ENCODE peak calls at places on chromosomes 6 and 20, in eight cellular contexts. O is mucosa of descending colon; U is hepatocyte; E is H9; J is ascending aorta; Z is GM23248; Y is tibial artery; P is CD8-positive, alpha-beta memory T cell. N is an unnamed sample. For H3K9me3, the result is how much of the 10 kb centered on the place peaks cover.

GRCh38 chr6:91852232-91852631 is 1265.4 kb upstream of the MAP3K7 start:
- DNase-seq in P (no peak), J (no peak), U (no peak), Y (no peak), O (no peak), E (no peak), Z (no peak), N (no peak)

GRCh38 chr6:80523531-80523970 is 417.1 kb downstream of the BCKDHB start:
- DNase-seq in U (peak), Z (peak), O (no peak), P (no peak), J (no peak), E (peak), Y (no peak), N (no peak)

GRCh38 chr6:14458669-14459266 is 341.2 kb downstream of the CD83 start:
- DNase-seq in J (no peak), P (no peak), U (peak), Y (no peak), O (no peak), E (no peak), Z (peak), N (no peak)

GRCh38 chr20:48042628-48043027 is 257.3 kb upstream of the SULF2 start:
- DNase-seq in Z (no peak), P (no peak), Y (no peak), U (no peak), E (no peak), J (no peak), O (no peak), N (no peak)

GRCh38 chr6:105099371-105099770 is 80.4 kb downstream of the POPDC3 start:
- DNase-seq in P (no peak), Z (no peak), O (no peak), Y (no peak), J (no peak), E (no peak), U (no peak), N (no peak)

GRCh38 chr20:61765871-61766654 is 299.6 kb downstream of the TAF4 start:
- DNase-seq in J (no peak), E (peak), O (no peak), Y (peak), Z (no peak), P (no peak), U (no peak), N (no peak)

GRCh38 chr6:111576302-111576701 is 29.4 kb downstream of the TRAF3IP2 start:
- DNase-seq in Z (peak), E (no peak), O (no peak), U (no peak), J (no peak), Y (no peak), P (no peak), N (no peak)

GRCh38 chr20:36720510-36720909 is 25.4 kb downstream of the NDRG3 start:
- DNase-seq in O (no peak), Z (peak), J (no peak), E (no peak), Y (no peak), U (no peak), P (no peak), N (no peak)

GRCh38 chr20:62625516-62625915 is 16.8 kb upstream of the SLCO4A1 start:
- DNase-seq in P (no peak), O (no peak), U (no peak), Y (no peak), J (no peak), E (no peak), Z (no peak), N (no peak)

DNA sequence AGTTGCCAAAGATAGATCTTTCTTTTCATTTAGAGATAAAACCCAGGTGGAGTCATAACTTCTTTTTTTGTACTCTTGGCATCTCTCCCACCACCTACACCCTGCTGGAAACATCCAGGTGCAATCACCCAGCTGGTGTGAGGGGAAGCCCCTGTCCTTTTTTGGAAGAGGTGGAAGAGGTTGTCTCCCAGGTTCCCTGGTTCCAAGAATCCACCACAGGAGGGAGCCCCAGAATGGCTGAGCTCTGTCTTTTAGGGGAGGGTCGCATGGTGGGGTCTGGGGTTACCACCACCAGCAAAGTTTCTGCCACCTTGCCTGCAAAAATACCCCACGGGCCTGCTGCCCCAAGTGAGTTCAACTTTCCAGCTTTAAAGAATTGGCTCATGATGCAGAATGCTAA is 10.8 kb downstream of the SMOC2 start:
- DNase-seq in O (no peak), Y (no peak), P (no peak), J (no peak), U (no peak), E (peak), Z (no peak), N (no peak)
- H3K9me3 ChIP-seq in O (under half), Y (under half), P (under half), J (under half), U (under half), E (under half), Z (under half), N (under half)

GRCh38 chr6:22899446-22899845 is 330.1 kb downstream of the HDGFL1 start:
- DNase-seq in E (no peak), Y (no peak), O (no peak), Z (no peak), P (no peak), J (no peak), U (no peak), N (no peak)

GRCh38 chr6:22892452-22892851 is 323.1 kb downstream of the HDGFL1 start:
- DNase-seq in Z (peak), P (no peak), J (no peak), O (no peak), E (no peak), U (peak), Y (no peak), N (no peak)

GRCh38 chr6:22891930-22892329 is 322.6 kb downstream of the HDGFL1 start:
- DNase-seq in P (no peak), O (no peak), E (no peak), J (no peak), U (no peak), Z (no peak), Y (no peak), N (no peak)

DNA sequence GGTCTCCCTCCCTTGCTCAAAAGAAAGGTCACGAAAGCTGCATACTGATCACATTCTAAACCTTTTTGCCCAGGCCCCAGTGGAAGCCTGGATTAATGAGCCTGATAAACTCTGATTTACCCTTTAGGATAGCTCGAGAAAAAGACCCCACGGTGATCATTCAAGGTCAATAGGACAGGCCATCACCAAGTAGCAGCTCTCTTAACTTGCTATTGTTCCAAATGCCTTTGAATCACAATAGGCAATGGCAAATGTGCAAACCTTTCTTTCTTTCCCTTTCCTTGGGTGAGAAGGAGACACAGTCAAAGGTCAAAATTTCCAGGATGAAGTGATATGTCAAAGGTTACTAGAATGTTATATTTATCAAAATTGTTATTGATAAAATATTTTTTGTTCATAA is 327.4 kb downstream of the HDGFL1 start:
- DNase-seq in P (no peak), E (no peak), Z (no peak), U (no peak), O (no peak), J (no peak), Y (no peak), N (no peak)
- H3K9me3 ChIP-seq in P (under half), E (under half), Z (under half), U (under half), O (under half), J (under half), Y (under half), N (under half)

GRCh38 chr6:349491-349921 is 42.0 kb upstream of the IRF4 start:
- DNase-seq in P (no peak), O (no peak), U (no peak), Z (no peak), E (no peak), Y (peak), J (no peak), N (no peak)
- H3K9me3 ChIP-seq in P (under half), O (under half), U (under half), Z (under half), E (half or more), Y (under half), J (under half), N (under half)

DNA sequence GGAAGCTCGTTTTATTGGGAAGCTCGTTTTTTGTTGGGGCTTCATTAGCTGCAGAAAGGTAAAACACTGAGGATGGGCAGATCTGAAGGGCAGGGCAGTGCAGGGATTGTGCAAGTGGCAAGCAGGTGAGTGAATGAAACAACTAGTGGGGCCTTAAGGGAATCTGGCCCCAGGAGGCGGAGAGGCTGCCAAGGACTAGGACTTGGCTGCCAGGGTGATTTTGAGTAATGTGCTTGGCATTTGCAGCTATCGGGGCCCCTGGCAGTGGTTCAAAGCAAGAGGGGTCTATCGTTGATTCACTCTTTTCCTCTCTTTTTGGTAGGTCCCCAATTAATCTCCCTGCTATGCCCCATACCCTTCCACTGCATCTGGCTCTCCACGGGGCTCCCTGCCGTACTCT is 11.5 kb downstream of the IL22RA2 start:
- DNase-seq in Y (no peak), Z (no peak), E (no peak), O (no peak), J (no peak), U (no peak), P (no peak), N (no peak)
- H3K9me3 ChIP-seq in Y (under half), Z (under half), E (under half), O (under half), J (under half), U (under half), P (under half), N (under half)

GRCh38 chr20:58531657-58532056 is 16.5 kb upstream of the APCDD1L start:
- DNase-seq in E (no peak), J (no peak), Z (no peak), Y (no peak), P (no peak), O (no peak), U (no peak), N (no peak)
- H3K9me3 ChIP-seq in E (under half), J (under half), Z (under half), Y (under half), P (under half), O (under half), U (under half), N (under half)

DNA sequence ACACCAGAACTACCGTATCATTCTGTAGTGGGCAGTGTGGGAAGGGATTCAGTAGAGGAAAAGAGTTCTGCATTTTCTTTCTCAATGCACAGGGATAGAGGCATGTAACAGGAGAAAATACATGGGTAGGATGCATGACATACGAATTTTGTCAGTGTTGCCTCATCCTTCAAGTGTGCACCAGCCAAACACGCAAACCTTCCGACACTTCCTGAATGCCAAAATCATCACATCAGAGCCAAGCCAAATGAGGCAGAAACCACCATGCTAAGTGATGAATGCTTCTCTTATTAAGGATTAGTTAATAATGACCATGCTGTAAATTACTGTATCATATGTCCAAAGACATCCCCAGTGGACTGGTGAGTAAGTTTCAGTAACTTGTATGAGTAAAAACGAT is 27.3 kb downstream of the RAMACL start:
- DNase-seq in P (no peak), O (no peak), Y (no peak), J (no peak), U (no peak), Z (peak), E (no peak), N (no peak)
- H3K9me3 ChIP-seq in P (under half), O (under half), Y (under half), J (under half), U (under half), Z (under half), E (under half), N (under half)

GRCh38 chr6:22204153-22204552 is 92.7 kb downstream of the PRL start:
- DNase-seq in Y (no peak), Z (no peak), J (no peak), U (no peak), E (no peak), P (no peak), O (no peak), N (no peak)

DNA sequence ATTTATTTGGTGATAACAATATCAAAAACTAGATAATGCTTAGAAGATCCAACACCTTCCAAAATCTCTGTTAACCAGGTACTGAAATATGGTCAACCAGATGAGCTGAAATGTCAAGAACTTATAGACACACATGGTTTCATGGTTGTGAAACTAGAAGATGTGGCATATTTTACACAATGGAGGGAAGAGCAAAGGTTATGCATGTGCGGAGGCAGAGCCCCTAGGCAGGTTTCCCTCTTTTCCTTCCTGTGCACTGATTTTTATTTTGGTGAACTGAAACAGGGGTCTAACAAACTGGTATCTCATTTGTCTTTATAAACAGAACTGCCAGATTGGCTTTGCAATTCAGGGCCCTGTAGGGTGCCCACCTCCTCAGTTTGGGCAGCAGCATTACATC is 91.6 kb downstream of the PRL start:
- DNase-seq in U (no peak), J (no peak), O (no peak), P (no peak), Z (no peak), E (no peak), Y (no peak), N (no peak)
- H3K9me3 ChIP-seq in U (under half), J (under half), O (under half), P (under half), Z (under half), E (under half), Y (under half), N (under half)

GRCh38 chr6:168414696-168415095 is 26.3 kb upstream of the SMOC2 start:
- DNase-seq in J (no peak), E (no peak), U (no peak), P (no peak), Y (no peak), Z (no peak), O (no peak), N (no peak)
- H3K9me3 ChIP-seq in J (under half), E (under half), U (under half), P (under half), Y (under half), Z (under half), O (under half), N (under half)

GRCh38 chr20:12113075-12113467 is 195.4 kb downstream of the BTBD3 start:
- DNase-seq in E (no peak), O (no peak), J (no peak), Z (no peak), Y (no peak), U (no peak), P (no peak), N (no peak)
- H3K9me3 ChIP-seq in E (under half), O (under half), J (under half), Z (under half), Y (under half), U (under half), P (under half), N (under half)